ENCODE peak calls at places on chromosome 21, in nine cellular contexts. One of them, this sample, is unnamed.

GRCh38 chr21:16942703-16943102 is 570.1 kb upstream of the CXADR start:
- DNase-seq in erythroblast: no peak
- DNase-seq in thyroid gland: no peak
- DNase-seq in stomach: no peak
- DNase-seq in adrenal gland: no peak
- DNase-seq in uterus: no peak
- DNase-seq in IMR-90: peak; percentile 17
- DNase-seq in tibial nerve: no peak
- DNase-seq in sigmoid colon: no peak
- DNase-seq in this sample: no peak

GRCh38 chr21:18298228-18298627 is 53.6 kb downstream of the CHODL start:
- DNase-seq in IMR-90: no peak
- DNase-seq in tibial nerve: no peak
- DNase-seq in adrenal gland: no peak
- DNase-seq in uterus: no peak
- DNase-seq in sigmoid colon: no peak
- DNase-seq in stomach: no peak
- DNase-seq in erythroblast: no peak
- DNase-seq in thyroid gland: no peak
- DNase-seq in this sample: no peak

GRCh38 chr21:37675202-37675801 is 241.0 kb downstream of the KCNJ6 start:
- DNase-seq in uterus: peak; percentile 60
- DNase-seq in IMR-90: peak; percentile 38
- DNase-seq in adrenal gland: peak; percentile 61
- DNase-seq in sigmoid colon: peak; percentile 74
- DNase-seq in thyroid gland: peak; percentile 50
- DNase-seq in tibial nerve: peak; percentile 35
- DNase-seq in stomach: peak; percentile 71
- DNase-seq in erythroblast: peak; percentile 73
- DNase-seq in this sample: peak; percentile 59

GRCh38 chr21:29496337-29496736 is 197.6 kb downstream of the BACH1 start:
- DNase-seq in erythroblast: no peak
- DNase-seq in adrenal gland: no peak
- DNase-seq in uterus: no peak
- DNase-seq in thyroid gland: no peak
- DNase-seq in sigmoid colon: no peak
- DNase-seq in stomach: no peak
- DNase-seq in IMR-90: no peak
- DNase-seq in tibial nerve: no peak
- DNase-seq in this sample: no peak

GRCh38 chr21:34945288-34945687 is 103.8 kb downstream of the RUNX1 start:
- DNase-seq in IMR-90: no peak
- DNase-seq in tibial nerve: no peak
- DNase-seq in stomach: no peak
- DNase-seq in uterus: no peak
- DNase-seq in erythroblast: no peak
- DNase-seq in sigmoid colon: no peak
- DNase-seq in adrenal gland: no peak
- DNase-seq in thyroid gland: no peak
- DNase-seq in this sample: no peak

GRCh38 chr21:26776320-26777021 is 68.7 kb downstream of the ADAMTS1 start:
- DNase-seq in uterus: no peak
- DNase-seq in adrenal gland: no peak
- DNase-seq in erythroblast: no peak
- DNase-seq in tibial nerve: no peak
- DNase-seq in sigmoid colon: no peak
- DNase-seq in stomach: no peak
- DNase-seq in thyroid gland: no peak
- DNase-seq in IMR-90: peak; percentile 68
- DNase-seq in this sample: no peak

GRCh38 chr21:41316641-41317392 is at the start of gene FAM3B:
- DNase-seq in tibial nerve: no peak
- DNase-seq in stomach: peak; percentile 84
- DNase-seq in thyroid gland: peak; percentile 63
- DNase-seq in adrenal gland: no peak
- DNase-seq in erythroblast: no peak
- DNase-seq in uterus: no peak
- DNase-seq in IMR-90: no peak
- DNase-seq in sigmoid colon: no peak
- DNase-seq in this sample: no peak

GRCh38 chr21:36479415-36480402 is at the start of gene CLDN14:
- DNase-seq in thyroid gland: peak; percentile 64
- DNase-seq in IMR-90: peak; percentile 58
- DNase-seq in adrenal gland: no peak
- DNase-seq in tibial nerve: no peak
- DNase-seq in erythroblast: no peak
- DNase-seq in sigmoid colon: no peak
- DNase-seq in stomach: peak; percentile 65
- DNase-seq in uterus: no peak
- DNase-seq in this sample: no peak

GRCh38 chr21:33267250-33267649 is 1.1 kb downstream of the IL10RB start:
- DNase-seq in erythroblast: no peak
- DNase-seq in thyroid gland: no peak
- DNase-seq in stomach: no peak
- DNase-seq in tibial nerve: no peak
- DNase-seq in adrenal gland: no peak
- DNase-seq in sigmoid colon: no peak
- DNase-seq in uterus: no peak
- DNase-seq in IMR-90: no peak
- DNase-seq in this sample: no peak

GRCh38 chr21:33266784-33267135 is 593 bp downstream of the IL10RB start:
- DNase-seq in uterus: no peak
- DNase-seq in erythroblast: no peak
- DNase-seq in adrenal gland: no peak
- DNase-seq in stomach: peak; percentile 28
- DNase-seq in thyroid gland: no peak
- DNase-seq in sigmoid colon: no peak
- DNase-seq in IMR-90: no peak
- DNase-seq in tibial nerve: no peak
- DNase-seq in this sample: peak; percentile 33

GRCh38 chr21:33268392-33268735 is 2.2 kb downstream of the IL10RB start:
- DNase-seq in sigmoid colon: no peak
- DNase-seq in erythroblast: no peak
- DNase-seq in tibial nerve: no peak
- DNase-seq in stomach: peak; percentile 38
- DNase-seq in IMR-90: no peak
- DNase-seq in adrenal gland: no peak
- DNase-seq in thyroid gland: no peak
- DNase-seq in uterus: no peak
- DNase-seq in this sample: no peak

GRCh38 chr21:33270986-33271385 is 4.8 kb downstream of the IL10RB start:
- DNase-seq in stomach: no peak
- DNase-seq in thyroid gland: no peak
- DNase-seq in erythroblast: no peak
- DNase-seq in adrenal gland: no peak
- DNase-seq in IMR-90: no peak
- DNase-seq in uterus: no peak
- DNase-seq in tibial nerve: no peak
- DNase-seq in sigmoid colon: no peak
- DNase-seq in this sample: no peak

GRCh38 chr21:33268736-33269441 is 2.7 kb downstream of the IL10RB start:
- DNase-seq in IMR-90: no peak
- DNase-seq in adrenal gland: no peak
- DNase-seq in sigmoid colon: no peak
- DNase-seq in stomach: peak; percentile 99
- DNase-seq in erythroblast: no peak
- DNase-seq in tibial nerve: no peak
- DNase-seq in uterus: no peak
- DNase-seq in thyroid gland: peak; percentile 97
- DNase-seq in this sample: no peak
- TF ChIP-seq POLR2A in IMR-90: no peak
- TF ChIP-seq POLR2A in adrenal gland: no peak
- TF ChIP-seq POLR2A in sigmoid colon: no peak
- TF ChIP-seq POLR2A in stomach: no peak
- TF ChIP-seq POLR2A in erythroblast: no peak
- TF ChIP-seq POLR2A in tibial nerve: no peak
- TF ChIP-seq POLR2A in uterus: no peak
- TF ChIP-seq POLR2A in thyroid gland: no peak
- TF ChIP-seq POLR2A in this sample: no peak

GRCh38 chr21:33642027-33642895 is at the start of gene ITSN1:
- DNase-seq in tibial nerve: peak; percentile 100
- DNase-seq in uterus: peak; percentile 100
- DNase-seq in thyroid gland: peak; percentile 100
- DNase-seq in IMR-90: peak; percentile 99
- DNase-seq in erythroblast: peak; percentile 100
- DNase-seq in stomach: peak; percentile 100
- DNase-seq in adrenal gland: peak; percentile 100
- DNase-seq in sigmoid colon: peak; percentile 100
- DNase-seq in this sample: peak; percentile 89

GRCh38 chr21:33642896-33643657 is 776 bp downstream of the ITSN1 start:
- DNase-seq in sigmoid colon: peak; percentile 69
- DNase-seq in adrenal gland: peak; percentile 44
- DNase-seq in IMR-90: peak; percentile 36
- DNase-seq in thyroid gland: peak; percentile 39
- DNase-seq in stomach: peak; percentile 31
- DNase-seq in tibial nerve: no peak
- DNase-seq in erythroblast: peak; percentile 38
- DNase-seq in uterus: peak; percentile 33
- DNase-seq in this sample: peak; percentile 22

GRCh38 chr21:33645730-33646129 is 3.4 kb downstream of the ITSN1 start:
- DNase-seq in erythroblast: no peak
- DNase-seq in sigmoid colon: no peak
- DNase-seq in IMR-90: no peak
- DNase-seq in adrenal gland: no peak
- DNase-seq in stomach: no peak
- DNase-seq in tibial nerve: no peak
- DNase-seq in uterus: no peak
- DNase-seq in thyroid gland: no peak
- DNase-seq in this sample: no peak

GRCh38 chr21:33643658-33644311 is 1.5 kb downstream of the ITSN1 start:
- DNase-seq in uterus: no peak
- DNase-seq in thyroid gland: no peak
- DNase-seq in IMR-90: no peak
- DNase-seq in erythroblast: peak; percentile 36
- DNase-seq in sigmoid colon: no peak
- DNase-seq in adrenal gland: no peak
- DNase-seq in tibial nerve: no peak
- DNase-seq in stomach: no peak
- DNase-seq in this sample: no peak

GRCh38 chr21:33644383-33645074 is 2.2 kb downstream of the ITSN1 start:
- DNase-seq in adrenal gland: no peak
- DNase-seq in sigmoid colon: peak; percentile 65
- DNase-seq in uterus: peak; percentile 39
- DNase-seq in IMR-90: peak; percentile 66
- DNase-seq in stomach: no peak
- DNase-seq in tibial nerve: no peak
- DNase-seq in erythroblast: no peak
- DNase-seq in thyroid gland: no peak
- DNase-seq in this sample: no peak
- TF ChIP-seq POLR2A in adrenal gland: no peak
- TF ChIP-seq POLR2A in sigmoid colon: no peak
- TF ChIP-seq POLR2A in uterus: no peak
- TF ChIP-seq POLR2A in IMR-90: no peak
- TF ChIP-seq POLR2A in stomach: no peak
- TF ChIP-seq POLR2A in tibial nerve: no peak
- TF ChIP-seq POLR2A in erythroblast: no peak
- TF ChIP-seq POLR2A in thyroid gland: no peak
- TF ChIP-seq POLR2A in this sample: no peak

GRCh38 chr21:38815060-38815405 is 9.3 kb downstream of the ETS2 start:
- DNase-seq in tibial nerve: no peak
- DNase-seq in stomach: no peak
- DNase-seq in erythroblast: no peak
- DNase-seq in thyroid gland: no peak
- DNase-seq in IMR-90: peak; percentile 95
- DNase-seq in adrenal gland: no peak
- DNase-seq in sigmoid colon: no peak
- DNase-seq in uterus: no peak
- DNase-seq in this sample: peak; percentile 50

GRCh38 chr21:38817371-38818335 is 11.9 kb downstream of the ETS2 start:
- DNase-seq in IMR-90: peak; percentile 79
- DNase-seq in adrenal gland: no peak
- DNase-seq in stomach: no peak
- DNase-seq in uterus: no peak
- DNase-seq in erythroblast: no peak
- DNase-seq in tibial nerve: no peak
- DNase-seq in thyroid gland: peak; percentile 82
- DNase-seq in sigmoid colon: no peak
- DNase-seq in this sample: peak; percentile 58

GRCh38 chr21:38818336-38818723 is 12.6 kb downstream of the ETS2 start:
- DNase-seq in IMR-90: no peak
- DNase-seq in thyroid gland: no peak
- DNase-seq in sigmoid colon: no peak
- DNase-seq in erythroblast: no peak
- DNase-seq in uterus: no peak
- DNase-seq in stomach: no peak
- DNase-seq in tibial nerve: no peak
- DNase-seq in adrenal gland: no peak
- DNase-seq in this sample: no peak

GRCh38 chr21:38814126-38815059 is 8.7 kb downstream of the ETS2 start:
- DNase-seq in tibial nerve: no peak
- DNase-seq in stomach: no peak
- DNase-seq in adrenal gland: no peak
- DNase-seq in erythroblast: no peak
- DNase-seq in sigmoid colon: no peak
- DNase-seq in IMR-90: no peak
- DNase-seq in uterus: no peak
- DNase-seq in thyroid gland: no peak
- DNase-seq in this sample: no peak

GRCh38 chr21:38816400-38816973 is 10.8 kb downstream of the ETS2 start:
- DNase-seq in uterus: no peak
- DNase-seq in erythroblast: no peak
- DNase-seq in tibial nerve: no peak
- DNase-seq in stomach: no peak
- DNase-seq in adrenal gland: no peak
- DNase-seq in IMR-90: no peak
- DNase-seq in sigmoid colon: no peak
- DNase-seq in thyroid gland: no peak
- DNase-seq in this sample: no peak
- TF ChIP-seq POLR2A in uterus: no peak
- TF ChIP-seq POLR2A in erythroblast: no peak
- TF ChIP-seq POLR2A in tibial nerve: no peak
- TF ChIP-seq POLR2A in stomach: no peak
- TF ChIP-seq POLR2A in adrenal gland: no peak
- TF ChIP-seq POLR2A in IMR-90: no peak
- TF ChIP-seq POLR2A in sigmoid colon: no peak
- TF ChIP-seq POLR2A in thyroid gland: no peak
- TF ChIP-seq POLR2A in this sample: no peak

DNA sequence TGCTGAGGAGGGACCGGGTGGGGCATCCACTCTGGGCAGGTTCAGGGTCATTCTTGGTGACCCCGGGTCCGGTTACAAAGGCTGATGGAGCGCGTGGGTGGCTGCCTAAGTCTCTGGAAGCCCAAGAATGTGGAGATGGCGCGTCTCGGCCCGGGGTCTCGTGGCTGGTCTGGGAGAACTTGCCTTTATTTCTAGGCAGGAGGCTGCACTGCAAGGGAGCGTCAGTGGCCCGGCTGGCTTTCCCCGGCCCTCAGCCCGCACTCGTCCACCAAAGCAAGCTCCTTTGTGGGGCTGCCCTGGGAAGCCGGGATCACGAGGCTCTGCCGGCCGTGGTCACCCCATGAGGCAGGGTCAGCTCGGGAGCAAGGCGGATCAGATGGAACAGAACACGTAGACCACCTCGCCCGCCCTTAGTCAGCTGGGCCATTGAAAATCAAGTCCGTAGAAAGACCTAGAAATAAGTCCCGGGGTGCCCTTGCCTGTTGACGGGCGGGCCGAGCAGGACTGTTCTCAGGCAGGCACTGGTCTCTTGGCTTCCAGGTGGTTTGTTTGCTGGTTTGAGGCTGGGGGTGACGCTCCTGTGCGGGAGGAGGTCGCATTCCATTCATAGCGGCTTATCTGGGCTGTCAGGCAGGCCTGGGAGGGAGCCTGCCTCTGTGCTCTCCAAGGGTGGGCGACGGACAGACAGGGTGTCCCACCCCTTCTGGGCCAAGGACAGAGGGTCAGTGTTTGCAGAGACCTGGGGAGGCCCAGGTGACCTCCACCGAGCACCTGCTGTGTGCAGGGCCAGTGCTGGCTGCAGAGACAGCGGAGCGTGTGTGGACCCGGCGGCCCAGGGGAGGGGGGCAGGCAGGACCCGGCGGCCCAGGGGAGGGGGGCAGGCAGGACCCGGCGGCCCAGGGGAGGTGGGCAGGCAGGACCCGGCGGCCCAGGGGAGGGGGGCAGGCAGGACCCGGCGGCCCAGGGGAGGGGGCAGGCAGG is 25.8 kb downstream of the COL18A1 start:
- DNase-seq in tibial nerve: no peak
- DNase-seq in adrenal gland: no peak
- DNase-seq in uterus: no peak
- DNase-seq in IMR-90: peak; percentile 65
- DNase-seq in erythroblast: peak; percentile 43
- DNase-seq in stomach: no peak
- DNase-seq in thyroid gland: no peak
- DNase-seq in sigmoid colon: no peak
- DNase-seq in this sample: no peak
- TF ChIP-seq POLR2A in tibial nerve: no peak
- TF ChIP-seq POLR2A in adrenal gland: no peak
- TF ChIP-seq POLR2A in uterus: no peak
- TF ChIP-seq POLR2A in IMR-90: no peak
- TF ChIP-seq POLR2A in erythroblast: no peak
- TF ChIP-seq POLR2A in stomach: no peak
- TF ChIP-seq POLR2A in thyroid gland: no peak
- TF ChIP-seq POLR2A in sigmoid colon: no peak
- TF ChIP-seq POLR2A in this sample: no peak